ENCODE peak calls at places on chromosomes 5 and 9, in five cellular contexts. G, Q, N, R and T are unnamed samples.
A peak's percentile ranks its signal among the peaks of the same experiment; 100 is the strongest.

GRCh38 chr5:102919211-102919610 is 164.1 kb downstream of the PAM start:
- DNase-seq in G (no peak), Q (no peak), N (no peak), R (no peak), T (no peak)

GRCh38 chr9:130267930-130268329 is 2.4 kb downstream of the HMCN2 start:
- DNase-seq in G (no peak), Q (no peak), N (no peak), R (no peak), T (no peak)

GRCh38 chr5:43874772-43875171 is 271.8 kb downstream of the NNT start:
- DNase-seq in G (no peak), Q (no peak), N (peak; percentile 34), R (no peak), T (no peak)

GRCh38 chr9:124500796-124501611 is 6.2 kb downstream of the NR5A1 start:
- DNase-seq in G (no peak), Q (no peak), N (no peak), R (no peak), T (no peak)

GRCh38 chr5:130992095-130992494 is 173.0 kb downstream of the HINT1 start:
- DNase-seq in G (no peak), Q (no peak), N (no peak), R (no peak), T (no peak)

GRCh38 chr9:96156578-96156977 is 145.4 kb downstream of the HSD17B3 start:
- DNase-seq in G (no peak), Q (no peak), N (no peak), R (no peak), T (no peak)

GRCh38 chr5:548256-548655 is 24.0 kb upstream of the SLC9A3 start:
- DNase-seq in G (no peak), Q (peak; percentile 1), N (no peak), R (no peak), T (peak; percentile 33)

GRCh38 chr5:79392776-79393175 is 121.2 kb downstream of the HOMER1 start:
- DNase-seq in G (no peak), Q (no peak), N (no peak), R (no peak), T (no peak)

GRCh38 chr5:78587775-78588291 is 60.7 kb downstream of the LHFPL2 start:
- DNase-seq in G (no peak), Q (no peak), N (no peak), R (no peak), T (no peak)

GRCh38 chr9:118567861-118568260 is 801.4 kb downstream of the BRINP1 start:
- DNase-seq in G (no peak), Q (no peak), N (no peak), R (no peak), T (no peak)

GRCh38 chr5:1120236-1120999 is 8.6 kb upstream of the SLC12A7 start:
- DNase-seq in G (no peak), Q (no peak), N (no peak), R (no peak), T (no peak)

GRCh38 chr5:33969572-33970452 is 14.7 kb downstream of the SLC45A2 start:
- DNase-seq in G (no peak), Q (peak; percentile 24), N (peak; percentile 49), R (no peak), T (no peak)

DNA sequence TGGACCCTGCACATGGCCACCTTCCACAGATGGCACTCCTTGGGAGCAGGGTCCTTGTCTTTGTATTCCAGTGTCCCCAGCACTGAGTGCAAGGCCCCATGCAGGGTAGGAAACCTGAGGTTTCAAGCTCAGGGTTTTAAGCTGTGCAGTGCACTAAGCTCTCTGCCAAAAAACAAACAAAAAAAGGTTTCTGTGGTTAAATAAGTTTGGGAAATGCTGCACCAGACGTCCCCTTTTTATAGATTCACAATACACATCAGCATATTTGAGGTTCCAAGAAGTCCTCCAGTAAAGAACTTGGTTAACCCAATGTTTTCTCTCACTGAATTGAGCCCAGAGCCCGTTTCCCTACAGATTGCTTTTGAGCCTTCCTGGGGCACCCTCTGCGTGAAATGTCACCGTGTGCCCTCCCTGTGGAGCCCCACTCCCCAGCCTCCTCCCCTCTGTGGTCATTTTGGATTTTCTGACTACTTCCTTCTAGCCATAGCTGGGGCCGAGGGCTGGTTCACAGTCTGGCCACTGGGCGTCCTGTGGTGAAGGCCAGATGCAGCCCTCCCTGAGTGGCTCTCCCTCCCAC is 17.1 kb downstream of the DELE1 start:
- DNase-seq in G (no peak), Q (no peak), N (peak; percentile 43), R (no peak), T (no peak)
- TF ChIP-seq CTCF in G (no peak), Q (no peak), N (peak; percentile 51), R (no peak), T (peak; percentile 3)

GRCh38 chr5:6527749-6528455 is 79.2 kb downstream of the UBE2QL1 start:
- DNase-seq in G (no peak), Q (no peak), N (no peak), R (no peak), T (no peak)

GRCh38 chr5:6522983-6523382 is 74.3 kb downstream of the UBE2QL1 start:
- DNase-seq in G (no peak), Q (no peak), N (no peak), R (no peak), T (no peak)

GRCh38 chr5:6525422-6525821 is 76.8 kb downstream of the UBE2QL1 start:
- DNase-seq in G (no peak), Q (no peak), N (no peak), R (no peak), T (no peak)

GRCh38 chr5:6522337-6522736 is 73.7 kb downstream of the UBE2QL1 start:
- DNase-seq in G (no peak), Q (no peak), N (no peak), R (no peak), T (no peak)

GRCh38 chr5:6525910-6526309 is 77.3 kb downstream of the UBE2QL1 start:
- DNase-seq in G (no peak), Q (peak; percentile 42), N (no peak), R (no peak), T (no peak)
- TF ChIP-seq CTCF in G (no peak), Q (peak; percentile 52), N (no peak), R (no peak), T (no peak)

DNA sequence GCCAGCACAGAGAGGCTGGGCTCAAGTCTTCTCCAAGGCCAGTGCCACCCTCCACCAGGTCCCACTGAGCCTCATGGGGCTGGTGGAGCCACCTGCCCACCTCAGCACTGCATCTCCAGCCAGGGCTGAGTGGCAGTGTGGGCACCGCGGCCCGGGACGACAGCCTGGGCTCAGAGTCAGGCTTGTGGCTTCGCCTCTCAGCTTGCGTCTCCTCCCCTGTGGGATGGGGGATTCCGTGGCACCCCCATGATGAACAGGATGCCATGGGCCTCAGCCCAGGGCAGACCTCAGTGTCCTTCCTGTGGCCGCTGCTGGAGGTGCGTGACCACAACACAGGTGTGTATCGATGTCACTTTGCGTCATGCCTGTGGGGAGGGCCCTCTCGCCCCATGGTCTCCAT is 136.4 kb upstream of the PPP1R26 start:
- DNase-seq in G (no peak), Q (no peak), N (no peak), R (no peak), T (no peak)
- TF ChIP-seq CTCF in G (no peak), Q (no peak), N (no peak), R (no peak), T (no peak)

DNA sequence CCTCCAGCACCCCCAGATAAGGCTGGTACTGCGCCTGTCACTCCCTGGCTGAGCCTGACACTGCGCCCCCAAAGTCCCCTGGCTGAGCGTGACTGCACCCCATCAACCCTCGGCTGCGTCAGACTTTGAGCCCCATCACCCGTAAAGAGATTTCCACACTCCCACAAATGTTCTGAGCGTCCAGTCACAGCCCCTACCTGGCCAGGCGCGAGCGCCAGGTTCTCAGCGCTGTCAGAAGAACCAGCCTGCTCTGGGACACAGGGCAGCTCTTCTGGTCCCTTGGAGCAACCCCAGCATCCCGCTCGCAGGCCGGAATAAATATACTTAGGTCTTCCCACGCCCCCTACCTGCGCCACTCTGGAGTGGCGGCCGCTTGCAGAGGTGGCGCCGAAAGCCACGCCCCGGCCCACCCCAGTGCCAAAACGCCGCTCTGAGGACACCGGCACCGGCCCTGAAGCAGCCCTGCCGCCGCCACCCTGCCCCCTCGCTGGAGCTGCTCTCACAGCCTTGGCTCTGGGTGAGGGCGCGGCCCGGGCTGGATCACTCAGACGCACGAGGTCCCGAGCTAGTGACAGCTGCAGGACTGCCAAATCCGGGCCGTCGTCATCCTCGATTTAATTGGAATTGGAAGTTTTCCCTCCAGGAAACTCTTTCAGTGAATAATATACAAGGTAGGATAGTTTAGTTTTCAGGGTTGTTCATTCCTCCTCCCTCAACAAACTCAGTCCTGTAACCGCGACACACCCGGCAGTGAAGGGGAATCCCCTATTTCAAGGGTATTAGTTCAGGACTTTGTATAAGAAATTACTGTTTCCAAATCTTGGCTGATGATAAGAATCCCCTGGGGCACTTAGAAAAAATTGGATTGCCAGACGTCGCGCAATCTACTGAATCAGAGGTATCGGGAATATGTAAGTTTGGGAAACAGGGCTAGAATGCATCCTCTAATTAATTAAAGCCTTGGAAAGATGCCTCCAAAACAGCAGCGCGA is 1.2 kb upstream of the CEMIP2 start:
- DNase-seq in G (peak; percentile 51), Q (peak; percentile 80), N (no peak), R (peak; percentile 83), T (no peak)
- TF ChIP-seq CTCF in G (peak; percentile 57), Q (no peak), N (no peak), R (peak; percentile 4), T (peak; percentile 7)

DNA sequence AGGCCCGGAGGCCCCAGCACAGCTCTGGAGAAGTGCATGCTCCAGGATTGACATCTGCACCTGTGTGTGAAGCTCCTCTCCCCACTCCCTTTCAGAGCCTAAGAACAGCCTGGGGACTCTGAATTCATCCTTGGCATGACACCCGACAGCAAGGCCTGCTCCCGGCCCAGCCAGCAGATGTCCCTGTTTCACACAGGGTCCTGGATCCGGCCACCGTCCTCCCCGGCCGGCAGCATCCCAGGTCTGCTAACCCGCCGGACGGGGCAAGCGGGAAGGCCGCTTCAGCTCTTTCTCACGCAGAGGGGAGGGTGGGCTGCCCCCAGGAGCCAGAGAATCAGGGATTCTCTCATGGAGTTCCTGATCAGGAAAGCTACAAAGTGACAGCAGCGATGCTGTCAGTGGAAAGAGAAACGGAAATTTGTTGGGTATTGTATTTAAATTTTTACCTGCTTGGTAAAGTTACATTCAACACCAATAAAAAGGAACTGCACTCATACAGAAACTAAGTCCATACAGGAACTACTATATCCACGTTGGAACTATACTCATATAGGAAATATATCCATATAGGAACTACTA is 325.3 kb upstream of the IRX4 start:
- DNase-seq in G (no peak), Q (peak; percentile 73), N (no peak), R (peak; percentile 29), T (no peak)
- TF ChIP-seq CTCF in G (no peak), Q (peak; percentile 58), N (no peak), R (no peak), T (no peak)

GRCh38 chr9:69213647-69214046 is 39.6 kb downstream of the TJP2 start:
- DNase-seq in G (no peak), Q (no peak), N (no peak), R (no peak), T (no peak)
- TF ChIP-seq CTCF in G (no peak), Q (no peak), N (no peak), R (no peak), T (no peak)

DNA sequence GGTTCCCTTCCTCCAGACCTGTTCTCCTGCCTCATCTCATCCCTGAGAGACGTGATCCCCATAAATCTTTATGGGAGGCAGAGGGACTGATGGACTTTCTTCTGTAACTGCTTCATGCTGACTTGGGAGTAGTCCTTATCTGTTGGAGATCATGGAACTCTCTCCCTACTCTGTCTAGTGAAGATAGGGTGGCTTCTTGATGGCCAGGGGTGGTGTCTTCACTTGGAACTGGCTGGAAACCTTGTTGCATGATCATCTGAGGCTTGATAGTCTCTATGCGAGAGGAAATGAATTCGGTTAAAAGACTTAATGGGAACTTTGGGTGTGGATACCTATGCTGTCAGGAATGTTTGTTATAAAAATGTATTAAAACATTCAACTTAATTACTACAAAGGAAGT is 7.2 kb upstream of the GM2A start:
- DNase-seq in G (no peak), Q (no peak), N (no peak), R (no peak), T (no peak)
- TF ChIP-seq CTCF in G (no peak), Q (no peak), N (no peak), R (no peak), T (no peak)